ENCODE peak calls at places on chromosomes 2 and 18, in six cellular contexts. M is breast epithelium; V is tibial nerve; J is WTC11; I is CD8-positive, alpha-beta T cell; L is choroid plexus epithelial cell. X is an unnamed sample.

GRCh38 chr18:13460946-13461345 is 242.4 kb downstream of the LDLRAD4 start:
- DNase-seq in M (no peak), V (no peak), J (no peak), I (no peak), L (no peak), X (no peak)

GRCh38 chr2:70381235-70381634 is 79.4 kb upstream of the FAM136A start:
- DNase-seq in M (no peak), V (no peak), J (no peak), I (no peak), L (no peak), X (no peak)

GRCh38 chr2:23553561-23553960 is 168.6 kb downstream of the KLHL29 start:
- DNase-seq in M (no peak), V (no peak), J (no peak), I (no peak), L (no peak), X (no peak)

GRCh38 chr2:192196451-192197194 is 1.9 kb upstream of the TMEFF2 start:
- DNase-seq in M (no peak), V (no peak), J (no peak), I (no peak), L (no peak), X (no peak)

GRCh38 chr2:197786010-197786877 is 1.1 kb upstream of the BOLL start:
- DNase-seq in M (no peak), V (no peak), J (peak), I (peak), L (no peak), X (peak)

GRCh38 chr18:72830109-72830508 is 37.7 kb downstream of the NETO1 start:
- DNase-seq in M (no peak), V (no peak), J (peak), I (no peak), L (peak), X (peak)

GRCh38 chr2:46749042-46749461 is 166.6 kb downstream of the MCFD2 start:
- DNase-seq in M (no peak), V (no peak), J (no peak), I (no peak), L (peak), X (no peak)

GRCh38 chr18:69161383-69162028 is 239.2 kb upstream of the DOK6 start:
- DNase-seq in M (no peak), V (no peak), J (no peak), I (no peak), L (peak), X (no peak)

GRCh38 chr2:85924522-85924921 is 35.7 kb upstream of the ST3GAL5 start:
- DNase-seq in M (peak), V (peak), J (no peak), I (no peak), L (peak), X (no peak)

GRCh38 chr18:33440011-33440383 is 524 bp downstream of the CCDC178 start:
- DNase-seq in M (no peak), V (no peak), J (peak), I (no peak), L (peak), X (peak)

GRCh38 chr2:136310797-136311558 is 193.0 kb upstream of the CXCR4 start:
- DNase-seq in M (no peak), V (no peak), J (no peak), I (no peak), L (no peak), X (no peak)

GRCh38 chr2:128612628-128613027 is 294.0 kb upstream of the HS6ST1 start:
- DNase-seq in M (peak), V (no peak), J (no peak), I (no peak), L (no peak), X (no peak)

GRCh38 chr2:88765154-88765948 is 73.9 kb downstream of the RPIA start:
- DNase-seq in M (no peak), V (no peak), J (peak), I (peak), L (peak), X (peak)

GRCh38 chr2:83633435-83633834 is 825.6 kb downstream of the SUCLG1 start:
- DNase-seq in M (no peak), V (no peak), J (no peak), I (no peak), L (no peak), X (no peak)
- TF ChIP-seq CTCF in M (no peak), V (no peak), J (no peak), I (no peak), L (no peak), X (no peak)

DNA sequence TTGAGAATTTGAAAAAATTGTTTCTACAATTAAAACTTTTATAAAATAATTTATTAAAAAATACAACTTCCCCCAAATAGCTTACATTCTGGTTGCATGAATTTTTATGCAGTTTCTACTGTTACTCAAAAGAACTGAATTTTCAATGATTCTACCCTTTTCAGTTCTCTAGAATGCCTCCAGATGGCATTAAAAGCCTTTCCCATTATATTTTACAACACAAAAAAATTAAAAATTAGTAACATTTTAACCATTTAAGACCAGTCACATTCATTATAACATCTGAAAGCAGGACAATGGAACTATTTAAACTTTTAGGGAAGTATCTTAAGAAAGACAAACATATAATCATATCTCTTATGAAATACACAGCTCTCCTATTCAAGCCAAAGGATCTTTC is 236.0 kb upstream of the REV1 start:
- DNase-seq in M (no peak), V (no peak), J (no peak), I (no peak), L (peak), X (no peak)
- TF ChIP-seq CTCF in M (no peak), V (peak), J (no peak), I (no peak), L (peak), X (no peak)

DNA sequence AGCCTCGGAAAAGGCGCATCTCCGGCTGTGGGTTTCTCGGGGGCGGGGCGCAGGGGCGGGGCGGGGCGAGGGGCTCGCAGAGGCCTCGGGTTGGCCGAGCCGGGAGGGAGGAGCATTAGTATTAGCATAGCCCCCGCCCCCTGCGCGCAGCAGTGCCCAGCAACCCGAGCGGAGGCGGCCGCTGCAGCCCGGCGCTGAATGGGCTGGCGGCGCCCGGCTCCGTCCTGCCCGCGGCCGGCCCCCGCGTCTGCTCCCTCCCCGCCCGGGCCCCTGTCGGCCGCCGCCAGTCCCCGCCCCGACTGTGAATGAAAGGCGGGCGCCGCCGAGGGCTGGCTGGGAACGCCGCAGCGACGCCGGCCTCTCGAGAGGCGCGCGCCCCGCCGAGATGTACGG is at the start of gene EFR3B:
- DNase-seq in M (peak), V (peak), J (peak), I (peak), L (peak), X (peak)
- TF ChIP-seq CTCF in M (no peak), V (no peak), J (no peak), I (no peak), L (no peak), X (no peak)

GRCh38 chr2:232265329-232265728 is 113.2 kb upstream of the ALPP start:
- DNase-seq in M (no peak), V (no peak), J (no peak), I (no peak), L (no peak), X (no peak)
- TF ChIP-seq CTCF in M (no peak), V (no peak), J (no peak), I (no peak), L (no peak), X (no peak)

DNA sequence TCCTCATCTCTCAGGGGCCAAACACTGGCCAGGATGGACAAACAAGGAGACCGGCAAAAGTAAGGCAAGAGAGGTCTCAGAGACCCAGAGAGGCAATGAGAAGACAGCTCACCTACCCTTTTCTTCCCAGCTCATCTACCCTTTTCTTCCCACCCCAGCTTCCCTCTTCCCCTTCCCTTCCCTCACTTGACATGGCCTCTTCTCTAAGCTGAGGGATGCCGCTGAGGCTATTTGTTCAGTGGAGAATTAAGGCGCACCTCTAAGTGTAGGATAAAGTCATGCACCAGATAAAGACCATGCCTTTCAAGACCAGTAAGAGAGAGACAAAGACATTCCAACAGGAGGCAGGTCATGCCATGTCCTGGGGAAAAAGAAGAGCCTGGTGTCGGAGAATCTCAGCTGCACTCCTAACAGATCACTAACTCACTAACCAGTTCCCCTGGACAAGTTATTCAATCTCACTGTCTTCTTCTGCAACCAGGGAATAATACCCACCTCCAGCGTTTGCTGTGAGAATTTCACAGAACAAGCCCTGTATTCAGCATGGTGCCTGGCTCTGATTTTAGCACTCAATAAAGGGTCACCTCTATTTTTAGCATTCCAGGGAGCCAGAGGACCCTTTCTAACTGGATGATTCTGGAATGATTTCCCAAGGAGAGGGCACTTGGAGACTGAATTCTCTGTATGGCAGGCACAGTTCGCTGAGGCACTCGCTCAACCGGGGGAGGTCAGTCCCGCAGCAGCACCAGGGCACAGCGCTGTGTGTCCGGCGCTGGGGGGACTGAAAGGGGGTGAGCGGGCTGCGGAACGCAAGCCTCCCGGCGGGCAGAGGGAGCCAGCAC is 3.0 kb upstream of the FOSL2 start:
- DNase-seq in M (no peak), V (no peak), J (no peak), I (no peak), L (peak), X (no peak)
- TF ChIP-seq CTCF in M (no peak), V (no peak), J (no peak), I (no peak), L (no peak), X (no peak)

DNA sequence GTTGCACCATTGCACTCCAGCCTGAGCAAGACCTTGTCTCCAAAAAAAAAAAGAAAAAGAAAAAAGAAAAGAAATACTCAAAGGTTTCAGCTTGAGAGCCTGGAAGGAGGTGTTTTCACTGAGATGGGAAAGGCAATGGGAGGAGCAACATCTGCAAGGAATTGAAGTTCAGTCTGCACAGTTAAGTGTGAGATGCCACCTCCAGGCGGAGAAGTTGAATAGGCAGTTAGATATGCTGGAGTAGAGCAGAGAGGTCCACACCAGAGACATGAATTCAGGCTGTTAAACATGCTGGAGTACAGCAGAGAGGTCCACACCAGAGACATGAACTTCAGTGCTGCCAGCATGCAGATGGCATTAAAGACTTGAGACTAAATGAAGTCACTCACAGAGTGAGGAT is 41.4 kb upstream of the DTNB start:
- DNase-seq in M (no peak), V (no peak), J (no peak), I (no peak), L (peak), X (no peak)
- TF ChIP-seq CTCF in M (no peak), V (no peak), J (no peak), I (no peak), L (peak), X (no peak)

X was measured in endothelial cell.